ENCODE peak calls at places on chromosomes 5 and 9, in four cellular contexts. K is GM12878, Z is K562, D is HL-60. M is an unnamed sample.

GRCh38 chr9:93244101-93244500 is 60.2 kb downstream of the WNK2 start:
- DNase-seq in K (no peak), Z (no peak), D (no peak), M (no peak)

GRCh38 chr9:3865373-3865772 is 339.6 kb upstream of the RFX3 start:
- DNase-seq in K (no peak), Z (no peak), D (no peak), M (no peak)

GRCh38 chr9:78032599-78033457 is 1.2 kb upstream of the GNAQ start:
- DNase-seq in K (no peak), Z (no peak), D (peak), M (no peak)

GRCh38 chr9:90925581-90926257 is 124.1 kb downstream of the SYK start:
- DNase-seq in K (no peak), Z (no peak), D (no peak), M (no peak)

GRCh38 chr5:154937718-154938466 is at the start of gene GEMIN5:
- DNase-seq in K (peak), Z (peak), D (peak), M (peak)

GRCh38 chr9:113641100-113641885 is 177.8 kb downstream of the RGS3 start:
- DNase-seq in K (no peak), Z (no peak), D (no peak), M (no peak)

GRCh38 chr5:132215329-132215728 is 12.3 kb downstream of the P4HA2 start:
- DNase-seq in K (no peak), Z (no peak), D (no peak), M (no peak)

GRCh38 chr5:10626473-10627013 is 62.7 kb downstream of the ANKRD33B start:
- DNase-seq in K (no peak), Z (no peak), D (peak), M (no peak)

GRCh38 chr9:38233796-38234355 is 158.6 kb upstream of the ALDH1B1 start:
- DNase-seq in K (no peak), Z (no peak), D (no peak), M (no peak)

GRCh38 chr9:104927216-104927911 is 591 bp downstream of the ABCA1 start:
- DNase-seq in K (no peak), Z (no peak), D (peak), M (peak)

GRCh38 chr9:104927912-104928740 is at the start of gene ABCA1:
- DNase-seq in K (no peak), Z (peak), D (peak), M (peak)

GRCh38 chr9:104921067-104921741 is 6.8 kb downstream of the ABCA1 start:
- DNase-seq in K (no peak), Z (no peak), D (no peak), M (no peak)

GRCh38 chr9:104923289-104923688 is 4.7 kb downstream of the ABCA1 start:
- DNase-seq in K (no peak), Z (no peak), D (no peak), M (no peak)

GRCh38 chr9:104923740-104924139 is 4.2 kb downstream of the ABCA1 start:
- DNase-seq in K (no peak), Z (no peak), D (no peak), M (no peak)
- TF ChIP-seq SPI1 in K (no peak), Z (no peak), D (no peak), M (no peak)

GRCh38 chr5:179623906-179624741 is 653 bp upstream of the HNRNPH1 start:
- DNase-seq in K (no peak), Z (peak), D (peak), M (no peak)
- TF ChIP-seq POLR2AphosphoS5 in K (no peak), Z (no peak), D (peak), M (no peak)

GRCh38 chr9:108207611-108208051 is 648.2 kb downstream of the ACTL7B start:
- DNase-seq in K (no peak), Z (no peak), D (no peak), M (no peak)
- TF ChIP-seq SPI1 in K (no peak), Z (no peak), D (no peak), M (no peak)

DNA sequence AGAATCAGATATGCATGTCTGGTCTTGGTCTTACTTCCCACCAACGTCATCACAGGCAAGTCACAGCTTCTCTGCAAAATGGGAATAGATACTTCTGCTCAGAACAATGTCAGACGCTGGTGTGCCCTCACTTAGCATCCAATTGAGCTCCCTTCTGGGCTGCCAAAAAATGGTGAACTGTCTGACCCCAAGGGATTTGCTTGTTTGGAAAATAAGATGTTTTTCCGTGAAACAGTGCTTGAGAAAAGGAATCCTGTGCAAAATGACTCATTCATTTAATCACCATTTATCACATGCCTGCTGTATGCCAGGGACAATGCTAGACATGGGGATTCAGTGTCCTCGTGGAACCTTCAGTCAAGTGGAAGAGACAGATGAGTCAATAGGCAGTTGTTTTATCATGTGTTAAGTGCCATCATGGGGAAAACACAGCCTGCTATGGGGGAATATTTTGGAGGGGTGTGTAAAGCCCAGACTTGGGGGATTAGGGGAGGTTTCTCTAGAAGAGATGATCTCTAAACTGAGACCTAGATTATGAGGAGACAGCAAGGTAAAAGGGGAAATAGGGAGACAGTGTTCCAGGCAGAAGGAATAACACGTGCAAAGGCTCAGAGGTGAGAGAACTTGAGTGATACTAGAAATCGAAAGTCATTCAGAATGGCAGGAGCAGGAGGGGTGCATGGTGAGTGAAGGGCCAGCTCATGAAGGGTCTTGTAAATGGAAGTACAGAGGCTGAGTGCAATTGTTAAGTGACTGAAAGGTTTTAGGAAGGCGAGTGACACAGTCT is 3.8 kb downstream of the NIPAL4 start:
- DNase-seq in K (no peak), Z (no peak), D (no peak), M (no peak)
- TF ChIP-seq POLR2AphosphoS5 in K (no peak), Z (no peak), D (no peak), M (no peak)

GRCh38 chr5:961711-962240 is 46.8 kb upstream of the NKD2 start:
- DNase-seq in K (no peak), Z (no peak), D (no peak), M (no peak)

GRCh38 chr5:963673-964531 is 44.7 kb upstream of the NKD2 start:
- DNase-seq in K (no peak), Z (peak), D (peak), M (peak)

GRCh38 chr5:962386-962785 is 46.2 kb upstream of the NKD2 start:
- DNase-seq in K (no peak), Z (no peak), D (no peak), M (no peak)

GRCh38 chr5:963310-963672 is 45.3 kb upstream of the NKD2 start:
- DNase-seq in K (no peak), Z (no peak), D (no peak), M (no peak)

DNA sequence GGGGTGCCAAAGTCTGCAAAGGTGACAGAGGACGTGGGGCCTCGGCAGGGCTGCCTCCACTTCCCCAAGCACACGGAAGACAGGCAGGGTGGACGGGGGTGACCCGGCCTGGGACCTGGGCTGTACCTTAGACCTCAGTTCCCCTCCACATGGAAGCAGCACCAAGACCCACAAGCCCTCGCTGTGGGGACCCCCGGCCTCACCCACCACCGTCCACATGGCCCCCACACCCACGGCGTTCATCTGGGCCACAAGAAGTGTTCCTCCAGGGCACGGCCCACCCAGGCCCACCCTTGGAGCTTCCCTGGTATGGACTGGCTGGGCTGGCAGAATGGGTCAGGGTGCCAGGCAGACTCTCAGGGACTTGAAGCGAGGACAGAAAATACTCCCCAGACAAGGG is 45.8 kb upstream of the NKD2 start:
- DNase-seq in K (no peak), Z (no peak), D (no peak), M (no peak)
- TF ChIP-seq SPI1 in K (no peak), Z (no peak), D (no peak), M (no peak)

DNA sequence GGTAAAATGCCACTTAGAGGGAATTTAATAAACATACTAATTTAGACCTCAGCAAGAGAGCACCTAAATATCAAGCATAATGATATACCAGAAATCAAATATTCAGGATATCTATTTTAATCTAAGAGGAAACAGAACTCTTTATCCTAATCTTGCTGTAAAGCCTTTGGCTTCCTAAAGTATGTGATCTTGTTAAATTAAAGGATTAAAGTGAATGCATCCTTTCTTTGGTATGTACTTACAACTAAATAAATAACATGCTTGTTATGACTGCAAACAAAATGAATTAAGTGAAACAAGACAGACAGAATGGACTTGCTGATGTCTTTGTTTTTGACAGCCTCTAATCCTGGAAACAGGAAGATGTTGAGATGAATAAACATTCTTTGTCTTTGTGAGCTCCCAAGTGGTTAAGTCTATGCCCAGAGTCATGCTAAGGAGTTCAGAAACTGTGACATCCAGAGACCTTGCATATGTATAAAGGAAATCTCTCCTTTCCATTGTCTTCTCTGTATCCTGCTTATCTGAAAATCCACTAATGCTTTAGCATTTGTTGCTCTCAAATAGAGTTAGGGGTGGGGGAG is 181.6 kb downstream of the SPATA31D1 start:
- DNase-seq in K (no peak), Z (no peak), D (no peak), M (no peak)
- TF ChIP-seq POLR2AphosphoS5 in K (no peak), Z (no peak), D (no peak), M (no peak)

M was measured in GM12891.